ENCODE peak calls at places on chromosome 19, in six cellular contexts. C is A549, R is transverse colon, X is ovary, K is stomach, A is tibial nerve. F is an unnamed sample.

GRCh38 chr19:18427080-18427751 is 8.0 kb downstream of the SSBP4 start:
- DNase-seq in X (no peak), A (no peak), R (no peak), K (no peak), C (no peak), F (no peak)

GRCh38 chr19:45716314-45717130 is 14.2 kb downstream of the FBXO46 start:
- DNase-seq in K (no peak), C (peak; percentile 36), R (peak; percentile 51), A (no peak), X (peak; percentile 41), F (no peak)

GRCh38 chr19:55336101-55336500 is 3.6 kb upstream of the KMT5C start:
- DNase-seq in R (no peak), K (no peak), A (no peak), X (no peak), C (no peak), F (no peak)

GRCh38 chr19:45976180-45976579 is 2.5 kb upstream of the NOVA2 start:
- DNase-seq in A (no peak), K (no peak), C (no peak), R (no peak), X (no peak), F (no peak)

GRCh38 chr19:12495002-12495802 is 10.6 kb upstream of the ZNF709 start:
- DNase-seq in K (peak; percentile 97), A (peak; percentile 81), C (peak; percentile 42), X (peak; percentile 85), R (peak; percentile 97), F (peak; percentile 96)

GRCh38 chr19:19329199-19329598 is 8.6 kb downstream of the MAU2 start:
- DNase-seq in X (no peak), K (no peak), C (no peak), R (no peak), A (no peak), F (no peak)

GRCh38 chr19:19531951-19532805 is 3.5 kb downstream of the YJEFN3 start:
- DNase-seq in C (peak; percentile 53), X (peak; percentile 91), K (peak; percentile 92), R (peak; percentile 86), A (peak; percentile 75), F (peak; percentile 94)

GRCh38 chr19:13014101-13014920 is 19.0 kb downstream of the NFIX start:
- DNase-seq in K (no peak), X (peak; percentile 71), A (no peak), R (no peak), C (no peak), F (no peak)

GRCh38 chr19:19051478-19052213 is 12.1 kb upstream of the SLC25A42 start:
- DNase-seq in A (no peak), C (no peak), R (no peak), K (no peak), X (no peak), F (no peak)

GRCh38 chr19:3036119-3036794 is 7.2 kb upstream of the TLE2 start:
- DNase-seq in A (peak; percentile 86), K (peak; percentile 95), R (peak; percentile 96), X (peak; percentile 95), C (peak; percentile 90), F (peak; percentile 95)
- TF ChIP-seq EP300 in A (peak; percentile 53), K (no peak), R (no peak), X (no peak), C (no peak), F (no peak)

GRCh38 chr19:38015216-38015615 is 108.2 kb downstream of the SIPA1L3 start:
- DNase-seq in C (no peak), K (no peak), X (no peak), R (no peak), A (no peak), F (no peak)

GRCh38 chr19:38012944-38013343 is 105.9 kb downstream of the SIPA1L3 start:
- DNase-seq in R (no peak), A (no peak), C (no peak), K (no peak), X (no peak), F (no peak)

GRCh38 chr19:38017504-38018150 is 110.6 kb downstream of the SIPA1L3 start:
- DNase-seq in K (no peak), R (no peak), A (no peak), C (no peak), X (no peak), F (no peak)

GRCh38 chr19:38013913-38014575 is 107.0 kb downstream of the SIPA1L3 start:
- DNase-seq in C (no peak), A (no peak), X (no peak), K (no peak), R (no peak), F (no peak)

DNA sequence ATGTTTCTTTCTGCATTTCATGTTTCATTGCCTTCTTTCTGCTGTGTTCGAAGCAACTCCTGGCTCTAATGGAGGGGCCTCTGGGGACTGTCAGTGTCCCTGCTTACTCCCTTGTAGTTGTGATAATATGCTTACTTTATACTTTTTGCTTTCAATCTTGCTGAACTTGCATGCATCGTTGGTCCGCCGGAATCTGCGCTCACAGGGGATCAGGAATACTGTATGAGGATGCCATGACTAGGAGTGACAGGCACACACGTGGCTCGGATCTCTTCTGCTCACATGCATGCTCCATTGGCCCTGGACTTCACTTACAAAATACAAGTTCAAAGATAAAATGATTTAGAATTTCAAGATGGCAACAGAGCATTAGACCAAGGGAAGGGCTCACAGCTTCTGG is 108.8 kb downstream of the SIPA1L3 start:
- DNase-seq in K (no peak), C (no peak), X (no peak), R (no peak), A (no peak), F (no peak)
- H3K27ac ChIP-seq in K (no peak overlapping the region), C (no peak overlapping the region), X (no peak overlapping the region), R (no peak overlapping the region), A (no peak overlapping the region), F (no peak overlapping the region)

GRCh38 chr19:4061683-4062575 is 4.8 kb downstream of the ZBTB7A start:
- DNase-seq in K (peak; percentile 86), C (no peak), R (peak; percentile 90), A (no peak), X (peak; percentile 44), F (peak; percentile 78)

GRCh38 chr19:4062576-4063368 is 3.9 kb downstream of the ZBTB7A start:
- DNase-seq in K (no peak), X (peak; percentile 51), C (no peak), A (no peak), R (peak; percentile 44), F (no peak)

GRCh38 chr19:4064073-4064550 is 2.6 kb downstream of the ZBTB7A start:
- DNase-seq in A (no peak), X (peak; percentile 73), K (no peak), C (no peak), R (peak; percentile 43), F (no peak)

GRCh38 chr19:4064551-4065260 is 2.0 kb downstream of the ZBTB7A start:
- DNase-seq in R (peak; percentile 66), X (peak; percentile 80), A (no peak), K (peak; percentile 56), C (no peak), F (no peak)

GRCh38 chr19:4063369-4064072 is 3.2 kb downstream of the ZBTB7A start:
- DNase-seq in A (no peak), K (no peak), R (peak; percentile 61), X (peak; percentile 46), C (peak; percentile 38), F (no peak)
- TF ChIP-seq CTCF in A (no peak), K (no peak), R (no peak), X (no peak), C (no peak), F (no peak)

DNA sequence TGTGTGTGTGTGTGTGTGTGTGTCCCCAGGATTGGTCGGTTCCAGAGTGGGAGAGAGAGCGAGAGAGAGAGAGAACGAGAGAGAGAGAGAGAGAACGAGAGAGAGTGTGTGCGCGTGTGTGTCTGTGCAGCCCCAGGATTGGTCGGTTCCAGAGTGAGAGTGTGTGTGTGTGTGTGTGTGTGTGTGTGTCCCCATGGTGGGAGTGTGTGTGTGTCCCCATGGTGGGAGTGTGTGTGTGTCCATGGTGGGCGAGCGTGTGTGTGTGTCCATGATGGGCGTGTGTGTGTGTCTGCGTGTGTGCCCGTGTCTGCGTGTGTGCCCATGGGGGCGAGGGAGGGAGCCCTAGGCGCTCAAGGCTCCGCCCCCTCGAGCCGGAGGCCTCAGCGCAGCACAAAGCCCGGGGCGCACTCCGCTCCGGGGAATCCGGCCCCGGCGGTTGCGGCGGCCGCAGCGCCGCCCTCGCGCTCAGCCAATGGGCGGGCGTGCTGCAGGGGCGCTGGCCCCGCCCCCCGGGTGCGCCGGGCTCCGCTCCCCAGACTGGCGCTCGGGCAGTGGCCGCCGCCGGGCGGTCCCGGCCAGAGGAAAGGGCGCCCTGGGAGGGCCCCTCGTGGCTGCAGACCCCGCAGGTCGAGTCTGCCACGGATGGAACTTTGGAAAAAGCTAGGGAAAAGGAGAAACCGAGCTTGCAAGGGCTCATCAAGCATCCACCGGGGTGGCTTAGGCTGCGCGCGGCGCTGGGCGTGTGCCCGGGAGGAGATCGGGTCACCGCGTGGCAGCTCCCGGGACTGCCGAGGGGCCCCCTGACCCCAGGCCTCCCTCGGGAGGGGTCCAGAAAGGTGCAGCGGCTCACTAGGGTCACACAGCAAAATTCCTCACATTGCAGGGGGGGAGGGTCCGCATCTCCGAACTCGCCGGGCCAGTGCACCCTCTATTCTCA is 96.2 kb downstream of the INSR start:
- DNase-seq in R (peak; percentile 94), C (peak; percentile 91), A (peak; percentile 85), K (peak; percentile 95), X (peak; percentile 95), F (peak; percentile 91)
- TF ChIP-seq EP300 in R (no peak), C (no peak), A (no peak), K (no peak), X (no peak), F (no peak)

DNA sequence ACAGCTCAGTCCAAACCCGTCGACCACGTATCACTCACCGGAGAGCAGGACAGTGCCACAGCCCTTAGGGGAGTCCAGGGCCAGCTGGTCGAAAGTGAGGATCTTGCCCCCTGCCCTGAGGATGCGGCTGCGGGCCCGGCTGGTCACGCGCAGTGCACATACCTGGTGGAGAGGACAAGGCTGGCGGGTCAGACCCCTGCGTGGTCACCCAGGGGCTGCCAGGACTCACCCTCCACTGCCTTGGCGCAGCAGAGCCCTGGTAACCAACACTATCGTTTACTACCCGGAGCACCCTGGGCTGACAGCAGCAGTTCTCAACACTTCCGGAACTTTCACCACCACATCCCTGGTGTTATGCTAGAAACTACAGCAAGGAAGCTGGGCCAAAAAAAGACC is 1.2 kb upstream of the FAM83E start:
- DNase-seq in K (no peak), R (no peak), X (no peak), A (no peak), C (no peak), F (no peak)
- H3K27ac ChIP-seq in K (peak overlapping the region; percentile 93), R (peak overlapping the region; percentile 93), X (no peak overlapping the region), A (peak overlapping the region; percentile 51), C (peak overlapping the region; percentile 90), F (peak overlapping the region; percentile 88)

GRCh38 chr19:33947565-33947964 is 150.9 kb downstream of the KCTD15 start:
- DNase-seq in X (no peak), C (no peak), A (no peak), R (no peak), K (no peak), F (no peak)
- TF ChIP-seq CTCF in X (no peak), C (peak; percentile 42), A (no peak), R (no peak), K (no peak), F (no peak)

GRCh38 chr19:41350735-41351338 is 2.9 kb downstream of the TGFB1 start:
- DNase-seq in R (no peak), A (no peak), K (no peak), C (no peak), X (no peak), F (no peak)
- TF ChIP-seq EP300 in R (no peak), A (no peak), K (no peak), C (no peak), X (no peak), F (no peak)